ENCODE peak calls at places on chromosomes 5 and 9, in seven cellular contexts. One of them, this sample, is unnamed.

GRCh38 chr5:74382864-74383618 is 257.5 kb downstream of the ENC1 start:
- DNase-seq in WERI-Rb-1: peak
- DNase-seq in T-helper 1 cell: no peak
- DNase-seq in OCI-LY7: no peak
- DNase-seq in EH: peak
- DNase-seq in NCI-H2081: no peak
- DNase-seq in NCI-H748 treated with DMSO at 0.1 percent for 48 hours: no peak
- DNase-seq in this sample: no peak

GRCh38 chr5:60835554-60835953 is 8.5 kb downstream of the ELOVL7 start:
- DNase-seq in WERI-Rb-1: no peak
- DNase-seq in T-helper 1 cell: no peak
- DNase-seq in OCI-LY7: no peak
- DNase-seq in EH: no peak
- DNase-seq in NCI-H2081: no peak
- DNase-seq in NCI-H748 treated with DMSO at 0.1 percent for 48 hours: no peak
- DNase-seq in this sample: no peak

GRCh38 chr5:40570408-40571129 is 109.1 kb upstream of the PTGER4 start:
- DNase-seq in WERI-Rb-1: peak
- DNase-seq in T-helper 1 cell: no peak
- DNase-seq in OCI-LY7: peak
- DNase-seq in EH: peak
- DNase-seq in NCI-H2081: no peak
- DNase-seq in NCI-H748 treated with DMSO at 0.1 percent for 48 hours: no peak
- DNase-seq in this sample: no peak

GRCh38 chr9:126050605-126050990 is 276.0 kb upstream of the MVB12B start:
- DNase-seq in WERI-Rb-1: no peak
- DNase-seq in T-helper 1 cell: no peak
- DNase-seq in OCI-LY7: no peak
- DNase-seq in EH: no peak
- DNase-seq in NCI-H2081: no peak
- DNase-seq in NCI-H748 treated with DMSO at 0.1 percent for 48 hours: no peak
- DNase-seq in this sample: no peak

GRCh38 chr5:103425686-103426454 is 136.7 kb downstream of the NUDT12 start:
- DNase-seq in WERI-Rb-1: no peak
- DNase-seq in T-helper 1 cell: no peak
- DNase-seq in OCI-LY7: no peak
- DNase-seq in EH: peak
- DNase-seq in NCI-H2081: no peak
- DNase-seq in NCI-H748 treated with DMSO at 0.1 percent for 48 hours: no peak
- DNase-seq in this sample: no peak

GRCh38 chr5:40615586-40616193 is 64.0 kb upstream of the PTGER4 start:
- DNase-seq in WERI-Rb-1: no peak
- DNase-seq in T-helper 1 cell: no peak
- DNase-seq in OCI-LY7: no peak
- DNase-seq in EH: peak
- DNase-seq in NCI-H2081: no peak
- DNase-seq in NCI-H748 treated with DMSO at 0.1 percent for 48 hours: no peak
- DNase-seq in this sample: no peak

GRCh38 chr9:100700689-100701318 is 122.9 kb downstream of the CAVIN4 start:
- DNase-seq in WERI-Rb-1: peak
- DNase-seq in T-helper 1 cell: no peak
- DNase-seq in OCI-LY7: peak
- DNase-seq in EH: peak
- DNase-seq in NCI-H2081: peak
- DNase-seq in NCI-H748 treated with DMSO at 0.1 percent for 48 hours: peak
- DNase-seq in this sample: peak

GRCh38 chr5:59138509-59138908 is 555.6 kb downstream of the RAB3C start:
- DNase-seq in WERI-Rb-1: no peak
- DNase-seq in T-helper 1 cell: no peak
- DNase-seq in OCI-LY7: no peak
- DNase-seq in EH: no peak
- DNase-seq in NCI-H2081: no peak
- DNase-seq in NCI-H748 treated with DMSO at 0.1 percent for 48 hours: no peak
- DNase-seq in this sample: no peak

GRCh38 chr5:149800563-149801103 is 70.5 kb downstream of the PPARGC1B start:
- DNase-seq in WERI-Rb-1: no peak
- DNase-seq in T-helper 1 cell: no peak
- DNase-seq in OCI-LY7: no peak
- DNase-seq in EH: peak
- DNase-seq in NCI-H2081: no peak
- DNase-seq in NCI-H748 treated with DMSO at 0.1 percent for 48 hours: no peak
- DNase-seq in this sample: no peak

GRCh38 chr9:135826188-135826545 is 81.2 kb downstream of the CAMSAP1 start:
- DNase-seq in WERI-Rb-1: no peak
- DNase-seq in T-helper 1 cell: no peak
- DNase-seq in OCI-LY7: no peak
- DNase-seq in EH: no peak
- DNase-seq in NCI-H2081: no peak
- DNase-seq in NCI-H748 treated with DMSO at 0.1 percent for 48 hours: no peak
- DNase-seq in this sample: no peak

This sample was measured in NCI-H526.